ENCODE peak calls at places on chromosomes 13 and 19, in ten cellular contexts. L is fibroblast of lung, J is A549, T is foreskin fibroblast, I is IMR-90, D is tibial artery, U is GM23338, X is lower lobe of right lung, R is heart right ventricle, H is OCI-LY7. Y is an unnamed sample.

GRCh38 chr13:25652764-25653163 is 281.0 kb downstream of the ATP8A2 start:
- DNase-seq in L (no peak), J (no peak), T (no peak), I (no peak), D (no peak), U (peak), X (no peak), R (no peak), H (no peak), Y (no peak)

GRCh38 chr13:56988543-56988942 is 152.2 kb upstream of the PRR20A start:
- DNase-seq in L (no peak), J (no peak), T (no peak), I (no peak), D (no peak), U (no peak), X (no peak), R (no peak), H (no peak), Y (no peak)

GRCh38 chr19:35030257-35031071 is at the start of gene SCN1B:
- DNase-seq in L (peak), J (peak), T (peak), I (peak), D (peak), U (peak), X (no peak), R (peak), H (no peak), Y (no peak)

GRCh38 chr13:91046715-91047327 is 300.7 kb upstream of the MIR17HG start:
- DNase-seq in L (peak), J (peak), T (no peak), I (no peak), D (no peak), U (peak), X (no peak), R (no peak), H (no peak), Y (no peak)

GRCh38 chr13:59790626-59791025 is 373.1 kb downstream of the DIAPH3 start:
- DNase-seq in L (peak), J (no peak), T (peak), I (peak), D (no peak), U (no peak), X (no peak), R (no peak), H (no peak), Y (peak)

GRCh38 chr13:84649853-84650252 is 767.6 kb upstream of the SLITRK1 start:
- DNase-seq in L (no peak), J (no peak), T (peak), I (peak), D (no peak), U (no peak), X (no peak), R (peak), H (no peak), Y (no peak)

GRCh38 chr13:47310376-47310775 is 413.5 kb upstream of the HTR2A start:
- DNase-seq in L (no peak), J (no peak), T (no peak), I (no peak), D (no peak), U (no peak), X (no peak), R (no peak), H (no peak), Y (no peak)

GRCh38 chr19:6610934-6611370 is 20.0 kb upstream of the CD70 start:
- DNase-seq in L (peak), J (peak), T (peak), I (peak), D (no peak), U (no peak), X (no peak), R (no peak), H (no peak), Y (peak)

GRCh38 chr19:55694656-55695491 is 19.8 kb downstream of the EPN1 start:
- DNase-seq in L (no peak), J (no peak), T (no peak), I (no peak), D (no peak), U (no peak), X (peak), R (no peak), H (no peak), Y (no peak)

GRCh38 chr19:19109601-19110000 is 28.7 kb downstream of the TMEM161A start:
- DNase-seq in L (peak), J (no peak), T (peak), I (peak), D (no peak), U (no peak), X (no peak), R (no peak), H (no peak), Y (no peak)

GRCh38 chr19:17872251-17873001 is 681 bp downstream of the SLC5A5 start:
- DNase-seq in L (no peak), J (no peak), T (no peak), I (no peak), D (no peak), U (peak), X (no peak), R (no peak), H (no peak), Y (no peak)

GRCh38 chr19:29714953-29715694 is at the start of gene C19orf12:
- DNase-seq in L (peak), J (peak), T (peak), I (peak), D (no peak), U (peak), X (peak), R (peak), H (peak), Y (no peak)

GRCh38 chr13:38657191-38657590 is 29.7 kb upstream of the FREM2 start:
- DNase-seq in L (peak), J (no peak), T (peak), I (peak), D (no peak), U (no peak), X (no peak), R (no peak), H (no peak), Y (no peak)

GRCh38 chr19:6590458-6591319 is at the start of gene CD70:
- DNase-seq in L (no peak), J (peak), T (no peak), I (no peak), D (no peak), U (peak), X (no peak), R (no peak), H (peak), Y (no peak)

GRCh38 chr13:40440990-40441820 is 225.2 kb downstream of the FOXO1 start:
- DNase-seq in L (peak), J (peak), T (peak), I (no peak), D (peak), U (no peak), X (peak), R (peak), H (no peak), Y (no peak)

GRCh38 chr13:93727301-93728141 is 500.9 kb downstream of the GPC6 start:
- DNase-seq in L (peak), J (no peak), T (peak), I (peak), D (no peak), U (no peak), X (no peak), R (no peak), H (no peak), Y (peak)

GRCh38 chr19:54147676-54148075 is 10.1 kb downstream of the CNOT3 start:
- DNase-seq in L (peak), J (no peak), T (no peak), I (peak), D (no peak), U (no peak), X (no peak), R (peak), H (no peak), Y (no peak)

GRCh38 chr13:19957320-19958118 is 1.0 kb upstream of the ZMYM2 start:
- DNase-seq in L (peak), J (peak), T (peak), I (peak), D (peak), U (peak), X (peak), R (peak), H (peak), Y (peak)

GRCh38 chr13:75603038-75603437 is 33.1 kb upstream of the LMO7 start:
- DNase-seq in L (no peak), J (no peak), T (no peak), I (no peak), D (no peak), U (no peak), X (no peak), R (no peak), H (no peak), Y (no peak)

GRCh38 chr19:35347171-35347929 is at the start of gene FFAR1:
- DNase-seq in L (no peak), J (no peak), T (no peak), I (no peak), D (peak), U (no peak), X (peak), R (no peak), H (peak), Y (no peak)

DNA sequence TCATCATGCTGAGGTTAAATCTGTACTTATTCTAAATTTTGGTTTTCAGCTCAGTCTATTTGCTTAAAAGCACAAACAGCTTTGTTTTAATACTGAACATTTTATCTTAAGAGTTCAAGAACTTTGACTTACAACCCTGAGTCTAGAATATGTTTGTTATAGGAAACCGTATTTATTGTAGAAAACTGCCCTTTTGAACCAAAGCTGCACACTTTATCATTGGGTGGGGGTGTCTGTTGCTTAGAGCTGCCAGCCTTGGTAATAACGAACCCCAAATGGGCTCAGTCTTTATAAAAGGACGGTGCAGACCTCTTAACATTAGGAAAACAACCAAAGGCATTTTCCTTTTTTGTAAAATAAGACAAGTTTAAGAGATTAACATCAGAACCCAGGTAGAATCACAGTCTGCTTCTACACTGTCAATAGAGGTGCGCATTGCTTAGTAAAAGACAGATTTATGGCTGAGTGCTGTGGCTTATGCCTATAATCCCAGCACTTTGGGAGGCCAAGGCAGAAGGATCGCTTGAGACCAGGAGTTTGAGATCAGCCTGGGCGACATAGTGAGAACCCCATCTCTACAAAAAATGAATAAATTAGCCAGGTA is 14.7 kb downstream of the ADGRE3 start:
- DNase-seq in L (no peak), J (no peak), T (no peak), I (no peak), D (no peak), U (no peak), X (no peak), R (no peak), H (no peak), Y (no peak)
- TF ChIP-seq CTCF in L (no peak), J (no peak), T (no peak), I (no peak), D (no peak), U (no peak), X (no peak), R (no peak), H (no peak), Y (no peak)

GRCh38 chr19:49423985-49424303 is 703 bp upstream of the PTH2 start:
- DNase-seq in L (no peak), J (no peak), T (no peak), I (no peak), D (no peak), U (no peak), X (no peak), R (no peak), H (no peak), Y (no peak)

GRCh38 chr19:49425178-49425577 is at the start of gene GFY:
- DNase-seq in L (no peak), J (no peak), T (no peak), I (no peak), D (no peak), U (no peak), X (no peak), R (no peak), H (no peak), Y (no peak)

GRCh38 chr19:49421878-49422202 is 1.4 kb downstream of the PTH2 start:
- DNase-seq in L (no peak), J (no peak), T (no peak), I (no peak), D (no peak), U (no peak), X (no peak), R (no peak), H (no peak), Y (no peak)

GRCh38 chr19:49422407-49423277 is 599 bp downstream of the PTH2 start:
- DNase-seq in L (peak), J (peak), T (peak), I (peak), D (no peak), U (peak), X (no peak), R (no peak), H (no peak), Y (no peak)

GRCh38 chr19:49423278-49423984 is at the start of gene PTH2:
- DNase-seq in L (no peak), J (no peak), T (no peak), I (no peak), D (no peak), U (no peak), X (no peak), R (no peak), H (no peak), Y (no peak)
- H3K4me3 ChIP-seq in L (no peak), J (peak), T (no peak), I (no peak), D (no peak), U (peak), X (peak), R (peak), H (no peak), Y (no peak)

GRCh38 chr13:42836930-42837329 is 55.5 kb downstream of the FAM216B start:
- DNase-seq in L (peak), J (peak), T (peak), I (peak), D (no peak), U (peak), X (no peak), R (peak), H (no peak), Y (no peak)
- TF ChIP-seq CTCF in L (peak), J (no peak), T (peak), I (peak), D (no peak), U (peak), X (no peak), R (peak), H (no peak), Y (peak)

DNA sequence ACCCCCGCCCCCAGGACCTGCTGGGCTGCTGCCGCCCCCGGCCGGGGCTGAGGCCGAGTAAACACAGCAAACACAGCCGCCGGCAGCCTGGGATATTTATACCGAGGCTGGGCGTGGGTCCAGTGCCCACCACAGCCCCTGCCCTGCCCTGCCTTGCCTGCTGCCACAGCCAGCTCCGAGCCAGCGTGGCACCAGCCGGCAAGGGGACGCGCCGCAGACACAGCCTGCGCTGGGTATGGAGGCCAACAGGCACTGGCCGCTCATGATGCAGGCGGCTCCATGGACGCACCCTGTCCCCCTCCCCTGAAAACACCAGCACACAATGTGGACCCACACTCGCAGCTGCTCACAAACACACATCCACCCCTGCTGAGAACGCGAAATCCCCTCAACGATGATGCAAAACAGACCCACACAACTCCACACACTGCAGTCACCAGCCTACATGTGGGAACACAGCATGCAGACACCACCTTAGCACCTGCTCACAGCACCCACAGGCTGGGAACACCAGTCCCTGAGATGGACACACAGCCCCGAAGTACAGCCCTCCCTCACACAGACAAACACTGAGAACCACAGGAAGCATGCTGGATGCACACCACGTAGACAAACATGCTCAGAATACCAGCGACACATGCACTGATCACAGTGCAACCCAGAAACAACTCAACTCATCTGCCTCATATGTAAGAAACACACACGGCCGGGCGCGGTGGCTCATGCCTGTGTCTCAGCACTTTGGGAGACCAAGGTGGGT is 16.2 kb downstream of the CCDC97 start:
- DNase-seq in L (peak), J (no peak), T (peak), I (peak), D (peak), U (no peak), X (no peak), R (peak), H (peak), Y (no peak)
- H3K4me3 ChIP-seq in L (peak), J (no peak), T (peak), I (no peak), D (peak), U (peak), X (peak), R (peak), H (peak), Y (no peak)

DNA sequence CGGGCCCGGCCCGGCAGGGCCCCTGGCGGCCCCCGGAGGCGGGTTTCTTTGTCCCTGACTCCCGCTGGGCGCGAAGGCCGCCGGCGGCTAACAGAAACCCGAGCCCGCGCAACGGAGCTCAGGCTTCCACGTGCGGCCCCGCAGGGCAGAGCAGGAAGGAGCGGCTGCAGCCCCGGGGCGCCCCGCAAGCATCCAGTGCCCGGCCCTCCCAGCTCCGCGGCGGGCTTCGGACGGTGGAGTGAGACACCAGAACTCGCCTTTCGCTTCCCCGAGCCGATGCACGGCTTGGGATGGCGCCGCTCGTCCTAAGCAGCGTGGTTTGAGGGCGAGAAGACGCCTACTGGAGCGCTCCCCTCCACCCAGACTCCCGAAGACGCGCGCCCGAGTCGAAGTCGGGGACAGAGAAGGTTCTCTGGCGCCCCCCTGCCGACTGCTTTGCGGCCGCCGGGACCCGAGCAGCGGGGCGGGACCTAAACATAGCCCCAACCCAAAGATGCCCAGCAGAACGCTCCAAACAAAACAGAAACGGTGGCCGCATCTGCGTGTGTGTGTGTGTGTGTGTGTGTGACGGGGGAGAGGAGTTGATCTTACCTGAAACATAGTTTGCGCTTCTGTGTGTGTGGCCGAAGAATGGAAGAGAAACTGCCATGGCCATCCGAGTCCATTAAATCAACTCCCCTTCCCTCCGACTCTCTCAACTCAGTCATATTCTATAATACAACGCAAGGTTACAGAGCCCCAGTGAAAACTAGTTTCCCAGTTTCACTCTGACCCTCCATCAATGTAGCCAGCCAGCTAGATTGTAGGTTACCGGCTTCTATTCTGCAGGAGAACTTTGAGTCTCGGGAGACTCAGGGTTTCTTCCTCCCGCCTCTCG is 629 bp upstream of the FGF9 start:
- DNase-seq in L (peak), J (peak), T (peak), I (peak), D (peak), U (peak), X (peak), R (peak), H (peak), Y (no peak)
- TF ChIP-seq CTCF in L (no peak), J (no peak), T (peak), I (peak), D (no peak), U (peak), X (no peak), R (no peak), H (peak), Y (no peak)

GRCh38 chr13:110308377-110309158 is 1.5 kb downstream of the COL4A2 start:
- DNase-seq in L (peak), J (peak), T (peak), I (no peak), D (no peak), U (peak), X (no peak), R (peak), H (no peak), Y (no peak)

GRCh38 chr13:110307697-110308376 is 753 bp downstream of the COL4A2 start:
- DNase-seq in L (peak), J (peak), T (peak), I (peak), D (no peak), U (peak), X (no peak), R (no peak), H (no peak), Y (no peak)

GRCh38 chr13:110309159-110309476 is 2.0 kb downstream of the COL4A2 start:
- DNase-seq in L (no peak), J (no peak), T (no peak), I (no peak), D (no peak), U (no peak), X (no peak), R (no peak), H (no peak), Y (no peak)

GRCh38 chr13:110310541-110311491 is 3.7 kb downstream of the COL4A2 start:
- DNase-seq in L (no peak), J (no peak), T (no peak), I (no peak), D (no peak), U (no peak), X (no peak), R (no peak), H (no peak), Y (no peak)

GRCh38 chr13:110309661-110310524 is 2.8 kb downstream of the COL4A2 start:
- DNase-seq in L (no peak), J (no peak), T (no peak), I (no peak), D (no peak), U (no peak), X (no peak), R (no peak), H (no peak), Y (no peak)
- H3K4me3 ChIP-seq in L (peak), J (no peak), T (no peak), I (peak), D (peak), U (peak), X (peak), R (peak), H (no peak), Y (no peak)

GRCh38 chr13:113400621-113401451 is 36.9 kb upstream of the GRTP1 start:
- DNase-seq in L (no peak), J (no peak), T (peak), I (no peak), D (no peak), U (no peak), X (peak), R (peak), H (peak), Y (no peak)

GRCh38 chr13:113404366-113404722 is 40.4 kb upstream of the GRTP1 start:
- DNase-seq in L (no peak), J (no peak), T (no peak), I (no peak), D (no peak), U (no peak), X (no peak), R (no peak), H (no peak), Y (no peak)

GRCh38 chr13:113401452-113402415 is 37.8 kb upstream of the GRTP1 start:
- DNase-seq in L (no peak), J (no peak), T (no peak), I (no peak), D (no peak), U (no peak), X (peak), R (no peak), H (no peak), Y (no peak)

GRCh38 chr13:113403255-113404104 is 39.5 kb upstream of the GRTP1 start:
- DNase-seq in L (no peak), J (no peak), T (no peak), I (no peak), D (no peak), U (no peak), X (peak), R (no peak), H (no peak), Y (no peak)

GRCh38 chr13:113402471-113403254 is 38.7 kb upstream of the GRTP1 start:
- DNase-seq in L (no peak), J (no peak), T (no peak), I (no peak), D (no peak), U (no peak), X (peak), R (peak), H (no peak), Y (no peak)
- TF ChIP-seq CTCF in L (no peak), J (no peak), T (no peak), I (no peak), D (no peak), U (peak), X (no peak), R (no peak), H (no peak), Y (no peak)